ENCODE peak calls at places on chromosomes 1 and 21, in seven cellular contexts. M is uterus, T is GM20000, D is fibroblast of lung, G is body of pancreas, S is left lung, L is brain microvascular endothelial cell. Y is an unnamed sample.

GRCh38 chr1:185929759-185930158 is 195.6 kb downstream of the HMCN1 start:
- DNase-seq in M (no peak), T (no peak), D (peak), G (no peak), S (no peak), L (no peak), Y (no peak)

GRCh38 chr1:59077739-59078503 is 219.0 kb upstream of the FGGY start:
- DNase-seq in M (no peak), T (no peak), D (no peak), G (no peak), S (no peak), L (no peak), Y (no peak)

GRCh38 chr1:30638811-30639210 is 84.6 kb downstream of the MATN1 start:
- DNase-seq in M (no peak), T (no peak), D (no peak), G (no peak), S (no peak), L (no peak), Y (no peak)

GRCh38 chr1:185694081-185694480 is 40.1 kb upstream of the HMCN1 start:
- DNase-seq in M (no peak), T (peak), D (no peak), G (no peak), S (no peak), L (peak), Y (peak)

GRCh38 chr1:225451340-225451739 is 23.5 kb upstream of the LBR start:
- DNase-seq in M (peak), T (no peak), D (no peak), G (no peak), S (no peak), L (no peak), Y (no peak)

GRCh38 chr1:180157576-180158057 is 2.9 kb downstream of the QSOX1 start:
- DNase-seq in M (no peak), T (no peak), D (no peak), G (peak), S (no peak), L (no peak), Y (no peak)

GRCh38 chr1:201515062-201515750 is 8.3 kb upstream of the CSRP1 start:
- DNase-seq in M (no peak), T (no peak), D (no peak), G (no peak), S (no peak), L (no peak), Y (no peak)

GRCh38 chr1:63892632-63893395 is 119.0 kb downstream of the ROR1 start:
- DNase-seq in M (no peak), T (peak), D (peak), G (no peak), S (no peak), L (peak), Y (peak)

GRCh38 chr1:24872446-24872845 is 57.6 kb downstream of the RUNX3 start:
- DNase-seq in M (no peak), T (no peak), D (no peak), G (no peak), S (no peak), L (no peak), Y (no peak)

GRCh38 chr1:220631238-220631842 is 58.8 kb upstream of the C1orf115 start:
- DNase-seq in M (no peak), T (no peak), D (no peak), G (no peak), S (no peak), L (no peak), Y (no peak)

GRCh38 chr1:59020151-59020997 is 236.5 kb upstream of the JUN start:
- DNase-seq in M (peak), T (peak), D (peak), G (peak), S (no peak), L (peak), Y (peak)

GRCh38 chr21:33924766-33925100 is 9.1 kb upstream of the ATP5PO start:
- DNase-seq in M (no peak), T (no peak), D (no peak), G (no peak), S (no peak), L (no peak), Y (no peak)

GRCh38 chr21:23003951-23004350 is 2005.7 kb downstream of the NCAM2 start:
- DNase-seq in M (no peak), T (no peak), D (no peak), G (no peak), S (no peak), L (no peak), Y (no peak)

GRCh38 chr1:33414879-33415278 is 16.0 kb downstream of the PHC2 start:
- DNase-seq in M (no peak), T (no peak), D (no peak), G (no peak), S (no peak), L (no peak), Y (no peak)

GRCh38 chr1:100298512-100298911 is 32.5 kb downstream of the RTCA start:
- DNase-seq in M (no peak), T (no peak), D (no peak), G (no peak), S (no peak), L (no peak), Y (no peak)

GRCh38 chr1:109089242-109090015 is 1.1 kb upstream of the TMEM167B start:
- DNase-seq in M (no peak), T (peak), D (peak), G (peak), S (peak), L (no peak), Y (no peak)

GRCh38 chr1:12540580-12541273 is 77.3 kb downstream of the DHRS3 start:
- DNase-seq in M (no peak), T (no peak), D (no peak), G (no peak), S (no peak), L (no peak), Y (no peak)

GRCh38 chr1:198679535-198680173 is 40.8 kb downstream of the PTPRC start:
- DNase-seq in M (no peak), T (no peak), D (no peak), G (no peak), S (peak), L (no peak), Y (peak)

GRCh38 chr1:221800831-221801610 is 59.1 kb upstream of the DUSP10 start:
- DNase-seq in M (no peak), T (no peak), D (no peak), G (no peak), S (no peak), L (no peak), Y (no peak)

GRCh38 chr21:45542242-45542666 is at the start of gene SLC19A1:
- DNase-seq in M (peak), T (peak), D (peak), G (peak), S (peak), L (no peak), Y (peak)

GRCh38 chr1:183911285-183911684 is 106.4 kb downstream of the RGL1 start:
- DNase-seq in M (no peak), T (peak), D (no peak), G (no peak), S (no peak), L (no peak), Y (peak)

GRCh38 chr1:180365039-180365438 is 135.0 kb downstream of the LHX4 start:
- DNase-seq in M (no peak), T (no peak), D (no peak), G (no peak), S (no peak), L (no peak), Y (no peak)

GRCh38 chr1:107692580-107693345 is 272.2 kb downstream of the VAV3 start:
- DNase-seq in M (no peak), T (no peak), D (peak), G (no peak), S (no peak), L (no peak), Y (no peak)

GRCh38 chr1:197600751-197601150 is 174.5 kb downstream of the DENND1B start:
- DNase-seq in M (no peak), T (no peak), D (no peak), G (no peak), S (no peak), L (no peak), Y (no peak)

GRCh38 chr1:73839922-73840321 is 358.1 kb downstream of the LRRIQ3 start:
- DNase-seq in M (no peak), T (no peak), D (peak), G (no peak), S (no peak), L (peak), Y (no peak)

GRCh38 chr1:116538527-116538926 is 32.3 kb downstream of the CD58 start:
- DNase-seq in M (no peak), T (peak), D (peak), G (no peak), S (no peak), L (peak), Y (peak)

GRCh38 chr21:27110956-27111355 is 144.1 kb upstream of the ADAMTS5 start:
- DNase-seq in M (no peak), T (no peak), D (no peak), G (no peak), S (no peak), L (no peak), Y (no peak)

GRCh38 chr1:25820247-25821111 is 725 bp downstream of the MTFR1L start:
- DNase-seq in M (no peak), T (peak), D (peak), G (peak), S (peak), L (peak), Y (peak)

GRCh38 chr1:221672160-221672762 is 69.6 kb downstream of the DUSP10 start:
- DNase-seq in M (no peak), T (no peak), D (peak), G (no peak), S (no peak), L (peak), Y (no peak)

GRCh38 chr1:36481771-36482723 is 666 bp downstream of the CSF3R start:
- DNase-seq in M (no peak), T (no peak), D (no peak), G (no peak), S (peak), L (no peak), Y (no peak)

GRCh38 chr1:85342177-85342576 is 65.7 kb upstream of the BCL10 start:
- DNase-seq in M (no peak), T (no peak), D (peak), G (no peak), S (no peak), L (no peak), Y (no peak)

GRCh38 chr1:228158690-228159665 is 6.6 kb upstream of the IBA57 start:
- DNase-seq in M (no peak), T (no peak), D (no peak), G (no peak), S (peak), L (no peak), Y (no peak)

GRCh38 chr1:44929556-44929955 is 56.8 kb downstream of the EIF2B3 start:
- DNase-seq in M (no peak), T (no peak), D (peak), G (no peak), S (no peak), L (no peak), Y (no peak)

GRCh38 chr1:91883470-91883869 is 2.5 kb downstream of the TGFBR3 start:
- DNase-seq in M (no peak), T (peak), D (no peak), G (no peak), S (no peak), L (peak), Y (no peak)

GRCh38 chr1:202622388-202622787 is 87.9 kb downstream of the SYT2 start:
- DNase-seq in M (no peak), T (no peak), D (no peak), G (no peak), S (no peak), L (no peak), Y (no peak)

GRCh38 chr1:183215076-183215720 is 29.1 kb downstream of the LAMC2 start:
- DNase-seq in M (no peak), T (no peak), D (no peak), G (no peak), S (no peak), L (no peak), Y (no peak)

GRCh38 chr1:46520063-46520911 is 30.7 kb downstream of the DMBX1 start:
- DNase-seq in M (no peak), T (no peak), D (peak), G (no peak), S (peak), L (peak), Y (no peak)

GRCh38 chr1:206931709-206932108 is 10.0 kb upstream of the FCMR start:
- DNase-seq in M (no peak), T (no peak), D (no peak), G (no peak), S (no peak), L (no peak), Y (no peak)
- TF ChIP-seq CTCF in M (no peak), T (peak), D (peak), G (no peak), S (no peak), L (peak), Y (peak)

GRCh38 chr1:245791410-245792312 is 636.9 kb downstream of the KIF26B start:
- DNase-seq in M (no peak), T (no peak), D (peak), G (no peak), S (no peak), L (no peak), Y (no peak)
- TF ChIP-seq CTCF in M (no peak), T (no peak), D (no peak), G (no peak), S (no peak), L (no peak), Y (no peak)

GRCh38 chr1:204530932-204531331 is 14.7 kb downstream of the MDM4 start:
- DNase-seq in M (no peak), T (peak), D (no peak), G (no peak), S (no peak), L (no peak), Y (peak)

GRCh38 chr1:204528241-204528640 is 12.0 kb downstream of the MDM4 start:
- DNase-seq in M (no peak), T (no peak), D (no peak), G (no peak), S (no peak), L (no peak), Y (no peak)

GRCh38 chr1:204528677-204529076 is 12.5 kb downstream of the MDM4 start:
- DNase-seq in M (no peak), T (no peak), D (no peak), G (no peak), S (no peak), L (no peak), Y (no peak)

GRCh38 chr1:204532832-204533231 is 16.6 kb downstream of the MDM4 start:
- DNase-seq in M (no peak), T (no peak), D (no peak), G (no peak), S (no peak), L (no peak), Y (no peak)

DNA sequence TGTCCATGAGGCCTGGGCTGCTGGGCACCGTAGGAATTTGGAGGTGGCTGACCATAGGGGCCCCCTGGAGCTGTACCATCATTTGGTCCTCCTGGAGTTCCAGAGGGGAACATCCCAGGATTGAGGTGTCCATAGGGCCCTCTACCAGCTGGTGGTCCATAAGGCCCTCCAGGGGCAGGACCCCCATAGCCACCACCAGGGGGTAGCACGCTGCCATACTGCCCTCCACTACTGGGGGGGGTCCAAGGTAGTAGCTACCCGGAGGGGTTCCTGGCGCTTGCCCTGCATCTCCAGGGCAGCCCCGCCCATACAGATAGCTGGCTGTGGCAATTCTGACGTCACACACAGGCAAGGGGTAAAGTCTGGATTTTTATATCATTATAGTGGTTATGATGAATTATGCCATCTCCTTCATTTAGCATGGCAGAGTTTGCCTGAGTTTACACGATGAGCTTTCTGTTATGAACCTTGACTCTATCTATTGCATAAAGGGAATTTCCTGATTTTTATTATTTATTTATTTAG is 13.2 kb downstream of the MDM4 start:
- DNase-seq in M (no peak), T (no peak), D (no peak), G (no peak), S (peak), L (no peak), Y (no peak)
- TF ChIP-seq CTCF in M (no peak), T (no peak), D (no peak), G (no peak), S (no peak), L (peak), Y (peak)

GRCh38 chr1:118304722-118305344 is 119.8 kb upstream of the SPAG17 start:
- DNase-seq in M (no peak), T (no peak), D (peak), G (no peak), S (no peak), L (peak), Y (no peak)
- TF ChIP-seq CTCF in M (no peak), T (no peak), D (peak), G (no peak), S (peak), L (peak), Y (peak)

DNA sequence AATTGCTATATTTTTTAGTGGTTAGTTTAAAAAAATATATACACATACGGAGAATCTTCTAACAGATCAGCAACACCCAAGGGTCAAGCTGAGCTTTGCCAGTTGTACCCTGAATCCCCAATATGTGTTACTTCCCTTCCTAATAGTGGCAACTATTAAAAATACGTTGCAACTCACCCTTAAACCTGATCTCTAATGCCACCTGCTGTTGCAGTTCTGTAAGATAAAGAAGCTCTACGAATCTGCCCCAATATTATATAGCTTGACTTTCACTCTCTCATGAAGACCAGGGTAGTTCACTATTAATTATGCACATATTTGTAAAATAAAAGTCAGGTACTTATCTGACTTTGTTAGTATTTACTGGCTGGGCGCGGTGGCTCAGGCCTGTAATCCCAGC is 58.4 kb downstream of the ASH1L start:
- DNase-seq in M (no peak), T (peak), D (peak), G (no peak), S (no peak), L (peak), Y (peak)
- TF ChIP-seq CTCF in M (peak), T (no peak), D (peak), G (no peak), S (no peak), L (peak), Y (peak)